ENCODE peak calls at places on chromosomes 7 and 10, in six cellular contexts. A is tibial artery, G is OCI-LY7, I is iPS DF 6.9, J is SJSA1, Z is left ventricle myocardium inferior. U is an unnamed sample.

GRCh38 chr7:91233201-91233600 is 31.0 kb upstream of the FZD1 start:
- DNase-seq in Z (no peak), A (no peak), J (no peak), I (no peak), G (no peak), U (no peak)

GRCh38 chr7:110317699-110318265 is 773.1 kb upstream of the LRRN3 start:
- DNase-seq in A (no peak), Z (no peak), J (peak; percentile 20), G (no peak), I (no peak), U (no peak)

GRCh38 chr10:24313233-24313632 is 104.3 kb downstream of the KIAA1217 start:
- DNase-seq in G (no peak), Z (no peak), J (no peak), A (no peak), I (no peak), U (no peak)

GRCh38 chr10:11204355-11204879 is 186.7 kb downstream of the CELF2 start:
- DNase-seq in A (no peak), G (no peak), Z (no peak), J (no peak), I (no peak), U (no peak)

GRCh38 chr7:46239856-46240255 is 318.8 kb upstream of the IGFBP3 start:
- DNase-seq in J (no peak), I (no peak), G (no peak), Z (no peak), A (no peak), U (no peak)

GRCh38 chr7:100159099-100159623 is 638 bp upstream of the TRAPPC14 start:
- DNase-seq in I (no peak), J (no peak), A (no peak), Z (no peak), G (no peak), U (no peak)

GRCh38 chr7:19284596-19285300 is 139.5 kb upstream of the FERD3L start:
- DNase-seq in I (no peak), A (no peak), G (no peak), J (no peak), Z (no peak), U (no peak)

GRCh38 chr10:46541017-46541661 is 15.3 kb downstream of the GPRIN2 start:
- DNase-seq in A (peak; percentile 67), J (peak; percentile 91), I (peak; percentile 76), Z (peak; percentile 37), G (no peak), U (peak; percentile 64)

GRCh38 chr10:101224910-101225823 is 4.1 kb downstream of the LBX1 start:
- DNase-seq in G (no peak), Z (no peak), I (no peak), A (no peak), J (no peak), U (no peak)

GRCh38 chr10:24483701-24484100 is 240.0 kb downstream of the ARHGAP21 start:
- DNase-seq in G (no peak), A (no peak), Z (no peak), J (peak; percentile 15), I (no peak), U (no peak)

GRCh38 chr7:140696024-140696678 is 357 bp upstream of the NDUFB2 start:
- DNase-seq in A (peak; percentile 96), G (peak; percentile 91), Z (peak; percentile 97), I (peak; percentile 37), J (no peak), U (peak; percentile 98)

GRCh38 chr10:22481687-22482539 is 136.6 kb downstream of the SPAG6 start:
- DNase-seq in A (no peak), J (no peak), Z (no peak), I (no peak), G (no peak), U (no peak)

GRCh38 chr10:85105614-85106013 is 777.2 kb downstream of the CCSER2 start:
- DNase-seq in G (no peak), Z (no peak), J (no peak), A (no peak), I (peak; percentile 37), U (no peak)

GRCh38 chr7:3165681-3166580 is 122.3 kb upstream of the CARD11 start:
- DNase-seq in G (no peak), I (no peak), Z (no peak), J (no peak), A (no peak), U (no peak)

GRCh38 chr7:45697576-45698136 is 123.5 kb downstream of the ADCY1 start:
- DNase-seq in Z (no peak), A (no peak), J (no peak), I (no peak), G (no peak), U (no peak)

GRCh38 chr10:65570143-65571010 is 1355.5 kb upstream of the LRRTM3 start:
- DNase-seq in I (no peak), G (no peak), A (no peak), J (peak; percentile 43), Z (peak; percentile 31), U (no peak)

GRCh38 chr7:64959072-64959747 is 31.6 kb downstream of the ZNF117 start:
- DNase-seq in G (peak; percentile 51), A (no peak), J (no peak), I (no peak), Z (no peak), U (no peak)

GRCh38 chr10:454860-455259 is 234.6 kb downstream of the DIP2C start:
- DNase-seq in I (no peak), J (peak; percentile 66), Z (peak; percentile 37), G (no peak), A (peak; percentile 80), U (peak; percentile 91)

GRCh38 chr7:29607259-29607658 is 43.6 kb downstream of the PRR15 start:
- DNase-seq in A (no peak), G (no peak), J (no peak), Z (no peak), I (no peak), U (no peak)
- H3K4me3 ChIP-seq in A (no peak overlapping the region), G (no peak overlapping the region), J (no peak overlapping the region), Z (no peak overlapping the region), I (no peak overlapping the region), U (no peak overlapping the region)

DNA sequence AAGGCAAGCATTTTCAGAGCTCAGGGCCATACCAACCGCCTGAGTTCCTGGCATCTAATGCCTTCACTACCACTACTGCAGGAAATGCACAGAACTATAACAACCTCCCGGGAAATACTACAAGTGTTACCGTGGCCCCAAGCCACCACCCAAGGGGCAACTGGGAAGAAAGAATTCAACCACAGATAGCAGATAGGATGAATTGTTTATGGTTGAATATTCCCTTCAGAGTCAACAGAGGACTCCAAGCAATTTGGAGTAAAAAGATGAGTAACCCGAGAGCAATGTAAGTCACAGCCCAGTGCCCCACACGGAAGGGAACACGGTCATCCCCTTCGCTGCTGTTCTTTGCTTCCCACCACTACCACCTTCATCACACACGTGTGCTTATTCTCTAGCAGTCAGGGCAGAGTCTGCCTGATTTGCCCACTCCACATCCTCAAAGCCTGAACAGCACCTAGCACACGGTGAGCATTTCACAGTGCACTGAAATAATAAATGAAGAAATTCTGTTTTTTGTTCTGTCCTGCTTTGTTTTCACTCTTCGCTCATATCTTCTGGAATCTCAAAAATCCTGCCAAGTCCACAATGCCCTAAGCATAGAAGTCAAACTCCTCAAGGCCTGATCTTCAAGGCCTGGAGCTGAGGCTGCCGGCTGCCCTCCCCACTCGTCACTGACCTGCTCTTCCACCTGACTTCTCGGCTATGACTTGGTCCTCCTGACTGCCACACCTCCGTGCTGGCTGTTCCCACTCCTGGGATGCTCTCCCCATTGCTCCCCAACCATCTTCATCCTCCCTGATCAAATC is 221.1 kb downstream of the KCNMA1 start:
- DNase-seq in Z (no peak), J (peak; percentile 97), I (no peak), A (no peak), G (no peak), U (no peak)
- H3K27ac ChIP-seq in Z (no peak overlapping the region), J (peak overlapping the region; percentile 97), I (no peak overlapping the region), A (peak overlapping the region; percentile 93), G (no peak overlapping the region), U (peak overlapping the region; percentile 87)

DNA sequence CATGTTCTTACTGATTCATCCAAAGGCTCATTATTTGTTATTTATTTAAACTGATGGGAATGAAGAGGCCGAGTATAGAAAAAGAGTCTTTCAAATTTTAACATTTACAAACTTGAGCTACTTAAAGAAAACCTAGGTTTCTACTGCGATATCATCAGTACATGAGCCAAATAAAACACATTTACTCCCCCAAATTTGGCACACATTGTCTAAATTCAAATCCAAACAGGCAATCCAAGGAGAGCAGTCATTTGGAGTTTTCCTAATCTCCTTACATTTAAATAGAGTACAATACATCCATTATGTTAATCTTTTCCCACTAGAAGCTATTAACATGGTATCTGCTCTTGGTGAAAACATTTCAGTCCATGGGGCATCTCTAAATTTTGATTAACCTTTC is 2.2 kb downstream of the NMT2 start:
- DNase-seq in Z (no peak), I (no peak), A (no peak), G (no peak), J (no peak), U (no peak)
- H3K4me3 ChIP-seq in Z (peak overlapping the region; percentile 98), I (no peak overlapping the region), A (no peak overlapping the region), G (no peak overlapping the region), J (peak overlapping the region; percentile 94), U (no peak overlapping the region)

DNA sequence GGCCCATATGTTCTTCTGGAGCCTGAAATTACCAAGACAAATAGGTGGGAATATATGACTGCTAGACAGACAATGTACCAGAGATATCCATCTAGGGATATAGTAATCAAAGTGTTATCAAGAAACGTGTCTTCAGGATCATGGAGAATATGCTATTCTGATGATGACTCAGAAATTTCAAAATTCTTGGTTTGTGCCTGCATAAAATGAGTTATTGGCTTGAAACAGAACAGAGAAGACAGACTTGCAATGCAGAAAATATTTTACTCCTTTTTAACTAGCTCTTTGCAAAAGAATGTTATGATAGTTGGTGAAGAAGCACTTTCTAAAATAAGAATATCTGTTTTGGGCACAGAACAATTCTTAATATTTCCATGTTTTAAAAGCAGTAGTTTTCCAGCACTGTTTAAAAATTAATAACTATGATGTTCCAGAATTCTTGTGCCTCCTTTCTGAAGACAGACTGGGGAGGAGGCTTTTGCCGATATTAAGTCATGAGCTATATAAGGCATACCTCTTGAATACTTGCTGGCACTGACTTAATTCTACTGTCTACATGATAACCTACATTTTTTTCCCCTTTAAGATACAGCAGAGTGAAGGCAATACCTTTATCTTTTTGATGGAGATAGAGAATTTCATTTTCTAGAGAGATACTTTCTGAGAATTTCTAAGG is 34.4 kb upstream of the CABCOCO1 start:
- DNase-seq in I (no peak), J (no peak), Z (no peak), A (no peak), G (no peak), U (no peak)
- H3K27ac ChIP-seq in I (no peak overlapping the region), J (peak overlapping the region; percentile 75), Z (no peak overlapping the region), A (peak overlapping the region; percentile 51), G (no peak overlapping the region), U (peak overlapping the region; percentile 42)

GRCh38 chr10:86756511-86757109 is at the start of gene BMPR1A:
- DNase-seq in A (peak; percentile 94), I (no peak), J (no peak), G (no peak), Z (peak; percentile 91), U (no peak)

GRCh38 chr10:86759073-86759672 is 2.8 kb downstream of the BMPR1A start:
- DNase-seq in G (no peak), J (peak; percentile 26), I (no peak), Z (no peak), A (no peak), U (no peak)

GRCh38 chr10:86757110-86757790 is 831 bp downstream of the BMPR1A start:
- DNase-seq in J (peak; percentile 72), Z (peak; percentile 25), I (no peak), A (peak; percentile 78), G (no peak), U (peak; percentile 82)

GRCh38 chr10:86755740-86756510 is 494 bp upstream of the BMPR1A start:
- DNase-seq in Z (peak; percentile 87), J (peak; percentile 97), A (peak; percentile 93), I (peak; percentile 52), G (peak; percentile 63), U (peak; percentile 95)

GRCh38 chr10:86758231-86759072 is 2.0 kb downstream of the BMPR1A start:
- DNase-seq in G (no peak), I (no peak), J (peak; percentile 27), A (no peak), Z (no peak), U (no peak)
- H3K4me3 ChIP-seq in G (no peak overlapping the region), I (peak overlapping the region; percentile 100), J (peak overlapping the region; percentile 98), A (peak overlapping the region; percentile 83), Z (peak overlapping the region; percentile 85), U (peak overlapping the region; percentile 86)

GRCh38 chr10:69816963-69817605 is 15.4 kb downstream of the COL13A1 start:
- DNase-seq in A (no peak), Z (no peak), J (no peak), I (no peak), G (no peak), U (no peak)
- H3K27ac ChIP-seq in A (no peak overlapping the region), Z (no peak overlapping the region), J (no peak overlapping the region), I (no peak overlapping the region), G (no peak overlapping the region), U (no peak overlapping the region)